ENCODE peak calls at places on chromosomes 12 and 14, in six cellular contexts. V is MM.1S, H is hepatocyte, A is GM12878, O is OCI-LY7, Y is HepG2. Q is an unnamed sample. For H3K4me1, the result is how much of the 10 kb centered on the place peaks cover.

GRCh38 chr14:105136401-105137322 is 31.9 kb downstream of the JAG2 start:
- DNase-seq in V (no peak), A (no peak), H (no peak), Y (no peak), O (no peak), Q (no peak)

GRCh38 chr12:19190292-19191031 is 60.9 kb downstream of the PLEKHA5 start:
- DNase-seq in H (no peak), A (no peak), Y (no peak), O (no peak), V (no peak), Q (peak)

GRCh38 chr12:98909749-98910148 is 264.7 kb downstream of the APAF1 start:
- DNase-seq in Y (no peak), O (no peak), A (no peak), H (no peak), V (no peak), Q (no peak)

GRCh38 chr12:122366685-122367475 is 55.6 kb downstream of the CLIP1 start:
- DNase-seq in H (peak), V (no peak), A (no peak), O (no peak), Y (peak), Q (peak)

GRCh38 chr12:2531371-2531770 is 263.4 kb upstream of the FKBP4 start:
- DNase-seq in Y (no peak), V (no peak), H (no peak), O (no peak), A (no peak), Q (no peak)

GRCh38 chr14:96265387-96265786 is 9.4 kb downstream of the BDKRB1 start:
- DNase-seq in O (no peak), Y (no peak), A (no peak), H (no peak), V (no peak), Q (no peak)

GRCh38 chr14:51855234-51855633 is 5.2 kb upstream of the GNG2 start:
- DNase-seq in V (no peak), O (no peak), A (no peak), Y (no peak), H (no peak), Q (peak)

GRCh38 chr12:130537051-130537450 is 179.0 kb downstream of the RIMBP2 start:
- DNase-seq in O (no peak), Y (no peak), H (no peak), A (no peak), V (no peak), Q (no peak)

GRCh38 chr14:57574617-57575288 is 81.1 kb upstream of the CCDC198 start:
- DNase-seq in V (no peak), O (no peak), Y (peak), A (no peak), H (peak), Q (no peak)

GRCh38 chr14:89265229-89265628 is 151.8 kb downstream of the FOXN3 start:
- DNase-seq in O (no peak), V (no peak), A (no peak), Y (no peak), H (no peak), Q (no peak)

GRCh38 chr14:89267656-89268055 is 149.4 kb downstream of the FOXN3 start:
- DNase-seq in O (no peak), H (no peak), V (no peak), Y (no peak), A (no peak), Q (no peak)

GRCh38 chr14:89268514-89268913 is 148.5 kb downstream of the FOXN3 start:
- DNase-seq in A (no peak), H (no peak), Y (no peak), O (no peak), V (no peak), Q (no peak)

GRCh38 chr14:89266754-89267153 is 150.3 kb downstream of the FOXN3 start:
- DNase-seq in O (no peak), V (no peak), H (no peak), Y (no peak), A (no peak), Q (peak)

DNA sequence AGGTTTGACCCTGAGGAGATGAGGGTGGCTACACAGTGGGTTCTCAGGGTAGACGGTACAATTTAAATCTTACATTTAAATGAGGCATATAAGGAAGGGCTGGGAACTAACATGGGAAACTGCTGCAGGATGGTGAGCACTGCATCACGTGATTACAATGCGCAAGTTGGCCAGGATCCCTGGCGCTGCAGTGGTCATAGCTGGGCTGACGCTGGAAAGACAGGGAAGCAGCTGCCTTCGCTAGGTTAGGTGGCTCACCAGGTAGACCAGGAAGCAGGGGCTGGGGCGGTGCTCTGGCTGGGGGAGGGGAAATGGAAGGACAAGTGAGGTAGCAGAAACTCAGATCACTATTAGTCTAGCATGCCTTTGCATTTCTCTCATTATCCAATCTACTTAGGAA is 149.9 kb downstream of the FOXN3 start:
- DNase-seq in Y (no peak), A (no peak), O (no peak), H (no peak), V (no peak), Q (no peak)
- H3K4me1 ChIP-seq in Y (half or more), A (under half), O (under half), H (under half), V (under half), Q (under half)

DNA sequence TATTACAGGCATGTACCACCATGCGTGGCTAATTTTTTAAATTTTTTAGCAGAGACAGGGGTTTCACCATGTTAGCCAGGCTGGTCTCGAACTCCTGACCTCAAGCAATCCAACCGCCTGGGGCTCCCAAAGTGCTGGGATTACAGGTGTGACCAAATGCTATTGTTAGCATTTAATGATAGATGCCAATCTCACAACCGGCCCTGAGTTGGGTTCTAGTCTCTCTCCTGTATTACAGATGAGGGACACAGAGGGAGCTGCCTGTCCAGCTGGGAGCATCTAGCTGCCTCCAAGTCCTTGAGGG is 55.7 kb downstream of the TESC start:
- DNase-seq in O (no peak), V (no peak), Y (no peak), A (no peak), H (no peak), Q (no peak)
- H2AFZ ChIP-seq in O (no peak), V (no peak), Y (no peak), A (no peak), H (no peak), Q (no peak)

GRCh38 chr12:69972136-69972535 is 147.1 kb downstream of the MYRFL start:
- DNase-seq in O (no peak), V (no peak), A (no peak), H (no peak), Y (no peak), Q (no peak)

GRCh38 chr12:69969011-69969410 is 144.0 kb downstream of the MYRFL start:
- DNase-seq in Y (no peak), H (no peak), A (no peak), V (no peak), O (no peak), Q (no peak)

GRCh38 chr12:69966409-69966808 is 141.4 kb downstream of the MYRFL start:
- DNase-seq in V (no peak), A (no peak), Y (peak), O (no peak), H (peak), Q (peak)

GRCh38 chr12:69966839-69967238 is 141.8 kb downstream of the MYRFL start:
- DNase-seq in O (no peak), A (no peak), Y (no peak), V (no peak), H (no peak), Q (peak)
- H3K4me2 ChIP-seq in O (no peak), A (no peak), Y (no peak), V (no peak), H (no peak), Q (peak)

GRCh38 chr12:4918950-4919660 is 9.4 kb downstream of the KCNA1 start:
- DNase-seq in Y (no peak), H (no peak), V (no peak), A (no peak), O (no peak), Q (peak)

GRCh38 chr12:4910502-4911315 is 1.0 kb downstream of the KCNA1 start:
- DNase-seq in H (no peak), V (peak), Y (no peak), O (no peak), A (no peak), Q (no peak)

GRCh38 chr12:4911316-4911994 is 1.8 kb downstream of the KCNA1 start:
- DNase-seq in V (no peak), A (no peak), O (no peak), H (no peak), Y (no peak), Q (no peak)

GRCh38 chr12:4915752-4916151 is 6.0 kb downstream of the KCNA1 start:
- DNase-seq in O (no peak), H (no peak), Y (no peak), V (no peak), A (no peak), Q (no peak)

GRCh38 chr12:4914720-4915119 is 5.0 kb downstream of the KCNA1 start:
- DNase-seq in H (no peak), O (no peak), V (no peak), A (no peak), Y (no peak), Q (no peak)
- H3K4me1 ChIP-seq in H (under half), O (under half), V (under half), A (under half), Y (under half), Q (under half)

GRCh38 chr12:39476894-39477293 is 34.0 kb upstream of the KIF21A start:
- DNase-seq in Y (no peak), O (no peak), H (no peak), A (no peak), V (no peak), Q (no peak)
- H2AFZ ChIP-seq in Y (no peak), O (no peak), H (no peak), A (no peak), V (no peak), Q (no peak)

GRCh38 chr14:74941676-74942097 is 13.7 kb downstream of the PGF start:
- DNase-seq in H (peak), Y (no peak), O (peak), V (no peak), A (no peak), Q (peak)
- H3K4me2 ChIP-seq in H (no peak), Y (no peak), O (peak), V (peak), A (peak), Q (peak)

GRCh38 chr12:47193066-47193465 is 113.3 kb upstream of the AMIGO2 start:
- DNase-seq in O (no peak), V (no peak), Y (no peak), H (no peak), A (no peak), Q (no peak)
- H3K4me1 ChIP-seq in O (half or more), V (under half), Y (under half), H (under half), A (under half), Q (under half)

Q was measured in astrocyte.